ENCODE peak calls at places on chromosome 6, in six cellular contexts. R is AG04449; W is CD4-positive, alpha-beta memory T cell; L is non-pigmented ciliary epithelial cell; Q is endodermal cell; F is T-helper 2 cell. M is an unnamed sample.

GRCh38 chr6:163190786-163191185 is 223.7 kb upstream of the QKI start:
- DNase-seq in R (no peak), W (no peak), L (no peak), Q (no peak), F (no peak), M (no peak)

GRCh38 chr6:9464583-9464982 is 950.3 kb downstream of the TFAP2A start:
- DNase-seq in R (no peak), W (no peak), L (no peak), Q (no peak), F (no peak), M (no peak)

GRCh38 chr6:40164345-40164755 is 230.1 kb upstream of the MOCS1 start:
- DNase-seq in R (no peak), W (no peak), L (no peak), Q (peak; percentile 64), F (no peak), M (no peak)

GRCh38 chr6:12899080-12899815 is 182.7 kb downstream of the PHACTR1 start:
- DNase-seq in R (no peak), W (no peak), L (no peak), Q (no peak), F (no peak), M (no peak)

GRCh38 chr6:55953384-55953783 is 78.0 kb upstream of the BMP5 start:
- DNase-seq in R (peak; percentile 7), W (no peak), L (peak; percentile 22), Q (no peak), F (no peak), M (no peak)

GRCh38 chr6:33607784-33608161 is 13.3 kb upstream of the ITPR3 start:
- DNase-seq in R (no peak), W (peak; percentile 29), L (no peak), Q (peak; percentile 57), F (peak; percentile 16), M (no peak)

GRCh38 chr6:42819803-42820508 is 38.1 kb downstream of the BICRAL start:
- DNase-seq in R (no peak), W (peak; percentile 23), L (no peak), Q (peak; percentile 66), F (no peak), M (peak; percentile 7)

GRCh38 chr6:32664827-32665362 is 1.6 kb downstream of the HLA-DQB1 start:
- DNase-seq in R (no peak), W (peak; percentile 7), L (no peak), Q (peak; percentile 71), F (peak; percentile 35), M (peak; percentile 35)

GRCh38 chr6:159966981-159967380 is 1.9 kb upstream of the IGF2R start:
- DNase-seq in R (no peak), W (no peak), L (no peak), Q (no peak), F (no peak), M (no peak)